ENCODE peak calls at places on chromosomes 4 and X, in nine cellular contexts. D is hippocampal formation; L is posterior vena cava; O is fibroblast of lung; B is T-helper 2 cell; E is BJ; A is dorsolateral prefrontal cortex; F is activated naive CD4-positive, alpha-beta T cell treated with anti-CD3 and anti-CD28 coated beads for 36 hours; M is WERI-Rb-1. V is an unnamed sample.

GRCh38 chr4:8019396-8020365 is 80.0 kb upstream of the AFAP1 start:
- DNase-seq in E (no peak), O (no peak), F (no peak), L (no peak), B (no peak), M (no peak), D (peak), A (peak), V (no peak)

GRCh38 chr4:158622251-158622650 is 49.4 kb downstream of the C4orf46 start:
- DNase-seq in E (no peak), F (no peak), B (no peak), D (no peak), L (no peak), M (no peak), A (no peak), O (peak), V (no peak)

GRCh38 chrX:153476628-153477027 is 6.3 kb upstream of the HAUS7 start:
- DNase-seq in M (peak), B (no peak), F (no peak), A (no peak), O (peak), E (no peak), L (peak), D (no peak), V (no peak)

GRCh38 chrX:71815906-71816156 is 52.7 kb downstream of the CXorf49B start:
- DNase-seq in E (no peak), L (no peak), F (no peak), D (no peak), B (no peak), A (no peak), O (no peak), M (no peak), V (no peak)

GRCh38 chr4:123346330-123346940 is 50.2 kb upstream of the SPRY1 start:
- DNase-seq in A (no peak), L (no peak), F (no peak), E (no peak), M (no peak), D (no peak), B (no peak), O (no peak), V (no peak)

GRCh38 chr4:22253431-22253830 is 262.4 kb downstream of the ADGRA3 start:
- DNase-seq in F (no peak), E (no peak), O (no peak), B (no peak), A (no peak), M (no peak), D (no peak), L (no peak), V (no peak)

GRCh38 chrX:110418220-110418856 is 59.7 kb downstream of the RTL9 start:
- DNase-seq in L (no peak), M (peak), E (no peak), A (no peak), D (no peak), F (no peak), O (peak), B (no peak), V (no peak)

GRCh38 chr4:8278421-8279287 is 9.1 kb downstream of the HTRA3 start:
- DNase-seq in O (peak), E (peak), M (no peak), L (peak), F (no peak), B (no peak), D (no peak), A (no peak), V (no peak)

GRCh38 chrX:110561036-110561435 is 202.4 kb downstream of the RTL9 start:
- DNase-seq in D (no peak), E (no peak), L (no peak), M (no peak), O (peak), A (no peak), F (no peak), B (no peak), V (no peak)

GRCh38 chr4:99645036-99645435 is 12.6 kb downstream of the C4orf54 start:
- DNase-seq in D (no peak), B (no peak), A (no peak), M (no peak), F (no peak), L (no peak), E (no peak), O (no peak), V (no peak)

GRCh38 chrX:19964017-19964710 is 26.7 kb downstream of the BCLAF3 start:
- DNase-seq in A (no peak), O (peak), L (no peak), D (no peak), F (peak), M (no peak), B (no peak), E (no peak), V (no peak)

GRCh38 chr4:15551740-15552446 is 82.2 kb downstream of the CC2D2A start:
- DNase-seq in A (no peak), E (no peak), M (no peak), F (no peak), B (no peak), L (no peak), D (no peak), O (no peak), V (no peak)

GRCh38 chr4:15744016-15744415 is 34.1 kb upstream of the CD38 start:
- DNase-seq in E (no peak), D (no peak), B (no peak), F (no peak), L (no peak), A (no peak), M (no peak), O (peak), V (no peak)

GRCh38 chr4:121072836-121073362 is 564 bp upstream of the NDNF start:
- DNase-seq in E (no peak), B (no peak), M (peak), L (peak), O (no peak), D (no peak), A (peak), F (peak), V (no peak)

GRCh38 chrX:38277136-38277535 is 50.2 kb downstream of the RPGR start:
- DNase-seq in A (no peak), B (no peak), F (no peak), D (no peak), L (no peak), M (no peak), O (no peak), E (no peak), V (no peak)

GRCh38 chrX:153888344-153888743 is 2.4 kb upstream of the L1CAM start:
- DNase-seq in E (no peak), A (no peak), M (no peak), B (no peak), O (no peak), F (no peak), D (no peak), L (no peak), V (no peak)

GRCh38 chrX:69179380-69179911 is 14.2 kb upstream of the PJA1 start:
- DNase-seq in B (no peak), M (peak), D (no peak), F (no peak), E (no peak), O (peak), L (no peak), A (peak), V (peak)

GRCh38 chr4:7160951-7161440 is 31.3 kb upstream of the SORCS2 start:
- DNase-seq in O (no peak), M (no peak), F (no peak), B (no peak), L (peak), D (no peak), A (peak), E (no peak), V (no peak)

GRCh38 chr4:72744103-72744725 is 175.2 kb upstream of the ADAMTS3 start:
- DNase-seq in O (peak), B (no peak), F (no peak), A (no peak), E (no peak), L (no peak), D (no peak), M (no peak), V (no peak)

GRCh38 chrX:153685179-153685536 is 2.6 kb upstream of the SLC6A8 start:
- DNase-seq in B (no peak), L (peak), E (no peak), A (no peak), F (no peak), O (no peak), M (no peak), D (no peak), V (no peak)

GRCh38 chrX:130114141-130114561 is 3.9 kb upstream of the ELF4 start:
- DNase-seq in L (peak), B (no peak), A (no peak), F (no peak), O (peak), E (no peak), M (no peak), D (no peak), V (no peak)

GRCh38 chrX:97210501-97210900 is 326.8 kb downstream of the RPA4 start:
- DNase-seq in E (no peak), M (no peak), B (no peak), A (no peak), L (no peak), D (no peak), F (no peak), O (no peak), V (no peak)

GRCh38 chr4:107853444-107854325 is 29.0 kb downstream of the SGMS2 start:
- DNase-seq in A (no peak), B (no peak), O (peak), E (peak), D (no peak), F (no peak), L (no peak), M (no peak), V (no peak)

GRCh38 chr4:24989327-24989726 is 41.4 kb downstream of the LGI2 start:
- DNase-seq in M (no peak), F (no peak), E (no peak), O (no peak), B (no peak), D (no peak), A (no peak), L (no peak), V (no peak)

GRCh38 chr4:10715135-10715534 is 30.6 kb upstream of the CLNK start:
- DNase-seq in O (no peak), M (no peak), D (no peak), E (no peak), F (no peak), B (no peak), A (no peak), L (no peak), V (no peak)

GRCh38 chr4:80017125-80017854 is 55.7 kb downstream of the ANTXR2 start:
- DNase-seq in D (no peak), O (peak), A (no peak), L (no peak), F (no peak), M (no peak), E (peak), B (no peak), V (no peak)

GRCh38 chr4:122086338-122086737 is 65.8 kb upstream of the BLTP1 start:
- DNase-seq in F (no peak), B (no peak), M (no peak), A (no peak), L (no peak), E (no peak), D (no peak), O (no peak), V (no peak)

GRCh38 chr4:61580721-61581377 is 380.7 kb downstream of the ADGRL3 start:
- DNase-seq in E (no peak), B (no peak), O (peak), A (no peak), L (no peak), F (no peak), M (no peak), D (no peak), V (no peak)

V was measured in esophagus muscularis mucosa.